ENCODE peak calls at places on chromosomes 1 and 21, in five cellular contexts. One of them, this sample, is unnamed.

GRCh38 chr1:11982010-11982392 is 1.8 kb downstream of the MFN2 start:
- DNase-seq in activated T-helper 9 cell treated with anti-CD3 and anti-CD28 coated beads, Interleukin-2, amount 50 U/mL, for 16 hours: no peak
- DNase-seq in H9: no peak
- DNase-seq in CD8-positive, alpha-beta memory T cell: no peak
- DNase-seq in aorta: no peak
- DNase-seq in this sample: no peak

GRCh38 chr1:113813218-113813617 is 942 bp upstream of the RSBN1 start:
- DNase-seq in activated T-helper 9 cell treated with anti-CD3 and anti-CD28 coated beads, Interleukin-2, amount 50 U/mL, for 16 hours: no peak
- DNase-seq in H9: no peak
- DNase-seq in CD8-positive, alpha-beta memory T cell: no peak
- DNase-seq in aorta: no peak
- DNase-seq in this sample: peak; percentile 6

GRCh38 chr21:37734846-37735245 is 181.4 kb downstream of the KCNJ6 start:
- DNase-seq in activated T-helper 9 cell treated with anti-CD3 and anti-CD28 coated beads, Interleukin-2, amount 50 U/mL, for 16 hours: no peak
- DNase-seq in H9: no peak
- DNase-seq in CD8-positive, alpha-beta memory T cell: no peak
- DNase-seq in aorta: no peak
- DNase-seq in this sample: no peak

GRCh38 chr1:24151175-24151533 is 8.2 kb upstream of the IL22RA1 start:
- DNase-seq in activated T-helper 9 cell treated with anti-CD3 and anti-CD28 coated beads, Interleukin-2, amount 50 U/mL, for 16 hours: no peak
- DNase-seq in H9: peak; percentile 96
- DNase-seq in CD8-positive, alpha-beta memory T cell: no peak
- DNase-seq in aorta: no peak
- DNase-seq in this sample: peak; percentile 95

GRCh38 chr1:77288275-77288674 is 6.5 kb downstream of the AK5 start:
- DNase-seq in activated T-helper 9 cell treated with anti-CD3 and anti-CD28 coated beads, Interleukin-2, amount 50 U/mL, for 16 hours: no peak
- DNase-seq in H9: no peak
- DNase-seq in CD8-positive, alpha-beta memory T cell: no peak
- DNase-seq in aorta: no peak
- DNase-seq in this sample: no peak

GRCh38 chr1:84768634-84769033 is 78.4 kb upstream of the SSX2IP start:
- DNase-seq in activated T-helper 9 cell treated with anti-CD3 and anti-CD28 coated beads, Interleukin-2, amount 50 U/mL, for 16 hours: no peak
- DNase-seq in H9: no peak
- DNase-seq in CD8-positive, alpha-beta memory T cell: no peak
- DNase-seq in aorta: no peak
- DNase-seq in this sample: no peak

GRCh38 chr1:203534526-203534925 is 40.6 kb downstream of the OPTC start:
- DNase-seq in activated T-helper 9 cell treated with anti-CD3 and anti-CD28 coated beads, Interleukin-2, amount 50 U/mL, for 16 hours: no peak
- DNase-seq in H9: no peak
- DNase-seq in CD8-positive, alpha-beta memory T cell: no peak
- DNase-seq in aorta: peak; percentile 87
- DNase-seq in this sample: no peak

GRCh38 chr1:168236836-168237611 is 11.2 kb downstream of the SFT2D2 start:
- DNase-seq in activated T-helper 9 cell treated with anti-CD3 and anti-CD28 coated beads, Interleukin-2, amount 50 U/mL, for 16 hours: no peak
- DNase-seq in H9: no peak
- DNase-seq in CD8-positive, alpha-beta memory T cell: no peak
- DNase-seq in aorta: no peak
- DNase-seq in this sample: no peak

GRCh38 chr1:230067871-230068814 is 1.1 kb downstream of the GALNT2 start:
- DNase-seq in activated T-helper 9 cell treated with anti-CD3 and anti-CD28 coated beads, Interleukin-2, amount 50 U/mL, for 16 hours: no peak
- DNase-seq in H9: no peak
- DNase-seq in CD8-positive, alpha-beta memory T cell: peak; percentile 7
- DNase-seq in aorta: peak; percentile 60
- DNase-seq in this sample: peak; percentile 64